ENCODE peak calls at places on chromosome 5, in four cellular contexts. J is NCI-H1417, L is AG09319, O is NCI-H1105 treated with DMSO at 0.1 percent for 48 hours. G is an unnamed sample.

GRCh38 chr5:53114988-53115387 is 5.4 kb upstream of the MOCS2 start:
- DNase-seq in O (no peak), L (no peak), J (no peak), G (no peak)

GRCh38 chr5:167634432-167634831 is 657.0 kb upstream of the WWC1 start:
- DNase-seq in J (no peak), O (no peak), L (peak), G (no peak)

GRCh38 chr5:98341711-98342042 is 431.8 kb upstream of the RGMB start:
- DNase-seq in L (no peak), O (no peak), J (no peak), G (no peak)

GRCh38 chr5:96573513-96573894 is 88.7 kb upstream of the CAST start:
- DNase-seq in O (no peak), J (no peak), L (no peak), G (no peak)

GRCh38 chr5:87770601-87771121 is 357.9 kb upstream of the CCNH start:
- DNase-seq in O (peak), L (no peak), J (no peak), G (no peak)

GRCh38 chr5:1444361-1445189 is 665 bp downstream of the SLC6A3 start:
- DNase-seq in L (no peak), J (no peak), O (no peak), G (no peak)

GRCh38 chr5:130289132-130290088 is 385.1 kb downstream of the CHSY3 start:
- DNase-seq in J (no peak), L (no peak), O (no peak), G (no peak)

GRCh38 chr5:59725393-59725768 is 168.1 kb downstream of the PDE4D start:
- DNase-seq in L (no peak), J (no peak), O (no peak), G (no peak)

GRCh38 chr5:175576096-175576495 is 81.8 kb upstream of the HRH2 start:
- DNase-seq in O (no peak), J (no peak), L (no peak), G (no peak)

GRCh38 chr5:76804266-76804665 is 14.6 kb upstream of the F2RL1 start:
- DNase-seq in O (no peak), J (no peak), L (no peak), G (no peak)

GRCh38 chr5:131994533-131995226 is 16.8 kb downstream of the ACSL6 start:
- DNase-seq in O (no peak), L (no peak), J (no peak), G (no peak)